ENCODE peak calls at places on chromosome 19, in four cellular contexts. C is HepG2, V is K562, E is GM12878. Y is an unnamed sample.

GRCh38 chr19:23203841-23204344 is 46.3 kb downstream of the ZNF724 start:
- DNase-seq in E (no peak), C (no peak), V (no peak), Y (no peak)

GRCh38 chr19:40744554-40745401 is 5.5 kb downstream of the ACTMAP start:
- DNase-seq in V (peak), C (peak), E (no peak), Y (no peak)

GRCh38 chr19:991174-991931 is 7.2 kb downstream of the WDR18 start:
- DNase-seq in C (no peak), E (no peak), V (peak), Y (no peak)

GRCh38 chr19:17943284-17944221 is 10.7 kb downstream of the CCDC124 start:
- DNase-seq in V (peak), C (no peak), E (no peak), Y (no peak)

GRCh38 chr19:12749938-12750521 is 1.6 kb upstream of the BEST2 start:
- DNase-seq in C (no peak), V (no peak), E (no peak), Y (no peak)

GRCh38 chr19:11736696-11737095 is 2.0 kb downstream of the ZNF823 start:
- DNase-seq in V (peak), C (no peak), E (peak), Y (no peak)

GRCh38 chr19:23516266-23516665 is 121.0 kb upstream of the ZNF91 start:
- DNase-seq in E (no peak), C (no peak), V (no peak), Y (no peak)

GRCh38 chr19:50432658-50433057 is at the start of gene MYBPC2:
- DNase-seq in E (no peak), C (no peak), V (no peak), Y (no peak)

GRCh38 chr19:45195764-45196163 is 17.2 kb downstream of the BLOC1S3 start:
- DNase-seq in C (no peak), V (peak), E (no peak), Y (no peak)

GRCh38 chr19:1447565-1447903 is 2.4 kb upstream of the APC2 start:
- DNase-seq in C (no peak), E (no peak), V (no peak), Y (no peak)

GRCh38 chr19:4909897-4910593 is 744 bp downstream of the UHRF1 start:
- DNase-seq in E (peak), V (peak), C (peak), Y (peak)

GRCh38 chr19:457636-458035 is 3.2 kb downstream of the SHC2 start:
- DNase-seq in V (no peak), C (no peak), E (no peak), Y (no peak)

GRCh38 chr19:49472936-49473335 is 1.1 kb upstream of the FLT3LG start:
- DNase-seq in E (no peak), C (no peak), V (no peak), Y (no peak)

GRCh38 chr19:4414800-4415251 is 12.4 kb downstream of the CHAF1A start:
- DNase-seq in C (no peak), V (no peak), E (no peak), Y (no peak)

GRCh38 chr19:10289167-10289835 is 451 bp upstream of the ICAM5 start:
- DNase-seq in V (peak), C (peak), E (no peak), Y (peak)
- TF ChIP-seq POLR2AphosphoS2 in V (no peak), C (no peak), E (no peak), Y (no peak)

DNA sequence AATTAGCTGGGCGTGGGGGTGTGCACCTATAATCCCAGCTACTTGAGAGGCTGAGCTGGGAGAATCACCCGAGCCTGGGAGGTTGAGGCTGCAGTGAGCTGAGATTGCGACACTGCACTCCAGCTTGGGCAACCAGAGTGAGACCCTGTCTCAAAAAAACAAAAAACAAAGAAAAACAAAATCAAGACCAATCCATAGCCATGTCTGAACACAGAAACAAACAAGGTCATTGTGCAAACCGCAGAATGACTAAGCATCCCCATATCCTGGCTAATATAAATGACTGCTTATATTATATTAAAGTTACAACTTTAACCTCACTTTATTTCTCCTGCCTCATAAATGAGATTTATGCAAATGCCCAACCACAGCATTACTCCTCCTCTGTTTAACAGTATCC is 2.3 kb upstream of the LYPD3 start:
- DNase-seq in C (peak), V (no peak), E (no peak), Y (no peak)
- TF ChIP-seq POLR2AphosphoS2 in C (no peak), V (no peak), E (no peak), Y (no peak)

GRCh38 chr19:46916971-46917370 is 56.2 kb downstream of the ARHGAP35 start:
- DNase-seq in E (peak), C (no peak), V (no peak), Y (no peak)
- TF ChIP-seq POLR2AphosphoS2 in E (no peak), C (no peak), V (no peak), Y (no peak)

GRCh38 chr19:8242212-8242821 is 33.1 kb downstream of the CERS4 start:
- DNase-seq in E (no peak), V (no peak), C (no peak), Y (no peak)

GRCh38 chr19:8238251-8238650 is 29.1 kb downstream of the CERS4 start:
- DNase-seq in C (no peak), V (no peak), E (no peak), Y (no peak)

GRCh38 chr19:8239528-8240273 is 30.5 kb downstream of the CERS4 start:
- DNase-seq in V (no peak), C (no peak), E (no peak), Y (no peak)

GRCh38 chr19:8241646-8242045 is 32.5 kb downstream of the CERS4 start:
- DNase-seq in V (no peak), C (no peak), E (no peak), Y (no peak)

GRCh38 chr19:8240274-8241229 is 31.4 kb downstream of the CERS4 start:
- DNase-seq in V (peak), E (peak), C (peak), Y (peak)
- TF ChIP-seq POLR2AphosphoS2 in V (no peak), E (peak), C (no peak), Y (no peak)

DNA sequence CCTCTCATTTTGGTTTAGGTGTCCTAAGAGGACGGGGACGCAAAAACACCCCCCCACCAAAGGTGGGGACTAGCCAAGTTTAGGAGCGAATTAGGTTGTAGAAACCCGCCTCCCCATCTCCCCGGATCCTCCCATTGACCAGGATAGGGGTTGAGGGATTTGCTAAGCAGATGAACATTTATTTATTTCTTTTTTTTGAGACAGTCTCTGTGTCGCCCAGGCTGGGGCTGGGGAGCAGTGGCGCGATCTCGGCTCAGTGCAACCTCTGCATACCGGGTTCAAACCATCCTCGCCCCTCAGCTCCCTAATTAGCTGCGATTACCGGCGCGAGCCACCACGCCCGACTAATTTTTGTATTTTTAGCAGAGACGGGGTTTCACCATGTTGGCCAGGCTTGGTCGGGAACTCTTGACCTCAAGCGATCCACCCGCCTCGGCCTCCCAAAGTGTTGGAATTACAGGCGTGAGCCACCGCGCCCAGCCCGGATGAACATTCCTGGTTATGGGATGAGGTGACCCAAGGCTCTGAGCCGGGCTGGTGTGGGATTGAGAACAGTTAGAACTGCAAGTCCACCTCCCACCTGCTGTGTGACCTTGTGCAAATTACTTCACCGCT is 934 bp downstream of the PPP2R1A start:
- DNase-seq in V (no peak), E (no peak), C (no peak), Y (peak)
- TF ChIP-seq POLR2AphosphoS2 in V (no peak), E (no peak), C (no peak), Y (no peak)